ENCODE peak calls at places on chromosomes 7 and 10, in six cellular contexts. J is HCT116, W is sigmoid colon, Q is SK-N-SH, S is HepG2, P is HL-60. U is an unnamed sample.

GRCh38 chr7:108973075-108973474 is 403.4 kb downstream of the DNAJB9 start:
- DNase-seq in J (peak), Q (peak), S (no peak), W (no peak), P (no peak), U (no peak)

GRCh38 chr10:85916999-85917573 is 449.5 kb downstream of the GRID1 start:
- DNase-seq in W (no peak), Q (peak), J (no peak), P (no peak), S (no peak), U (no peak)

GRCh38 chr10:89535185-89536012 is at the start of gene SLC16A12:
- DNase-seq in W (no peak), P (no peak), Q (peak), J (no peak), S (no peak), U (no peak)

GRCh38 chr7:87570178-87570577 is 30.5 kb downstream of the ABCB1 start:
- DNase-seq in W (no peak), Q (no peak), S (no peak), P (no peak), J (peak), U (no peak)

GRCh38 chr7:46695045-46695708 is 774.1 kb upstream of the IGFBP3 start:
- DNase-seq in P (no peak), W (no peak), S (peak), Q (no peak), J (peak), U (peak)

GRCh38 chr10:121027390-121027789 is 176.2 kb downstream of the WDR11 start:
- DNase-seq in Q (peak), P (no peak), J (no peak), W (peak), S (peak), U (no peak)

GRCh38 chr7:103989785-103990775 is 622 bp upstream of the RELN start:
- DNase-seq in P (no peak), S (peak), J (no peak), Q (peak), W (no peak), U (no peak)

GRCh38 chr7:139720705-139721231 is 57.0 kb downstream of the HIPK2 start:
- DNase-seq in W (no peak), Q (no peak), J (no peak), P (no peak), S (no peak), U (peak)

GRCh38 chr7:11130012-11130411 is 156.3 kb downstream of the PHF14 start:
- DNase-seq in W (no peak), S (no peak), P (no peak), Q (no peak), J (no peak), U (no peak)

GRCh38 chr7:41274179-41274578 is 428.7 kb downstream of the INHBA start:
- DNase-seq in P (no peak), J (no peak), S (no peak), Q (no peak), W (no peak), U (no peak)

GRCh38 chr10:34758447-34758996 is 56.6 kb downstream of the PARD3 start:
- DNase-seq in Q (no peak), P (peak), J (peak), W (no peak), S (peak), U (no peak)

GRCh38 chr7:153887756-153888591 is 164.2 kb upstream of the DPP6 start:
- DNase-seq in W (no peak), P (no peak), Q (peak), J (no peak), S (no peak), U (no peak)

GRCh38 chr7:153891990-153892389 is 160.2 kb upstream of the DPP6 start:
- DNase-seq in P (no peak), J (no peak), S (no peak), W (no peak), Q (no peak), U (no peak)

GRCh38 chr7:153886121-153886505 is 166.1 kb upstream of the DPP6 start:
- DNase-seq in Q (no peak), P (no peak), J (no peak), S (no peak), W (no peak), U (no peak)

DNA sequence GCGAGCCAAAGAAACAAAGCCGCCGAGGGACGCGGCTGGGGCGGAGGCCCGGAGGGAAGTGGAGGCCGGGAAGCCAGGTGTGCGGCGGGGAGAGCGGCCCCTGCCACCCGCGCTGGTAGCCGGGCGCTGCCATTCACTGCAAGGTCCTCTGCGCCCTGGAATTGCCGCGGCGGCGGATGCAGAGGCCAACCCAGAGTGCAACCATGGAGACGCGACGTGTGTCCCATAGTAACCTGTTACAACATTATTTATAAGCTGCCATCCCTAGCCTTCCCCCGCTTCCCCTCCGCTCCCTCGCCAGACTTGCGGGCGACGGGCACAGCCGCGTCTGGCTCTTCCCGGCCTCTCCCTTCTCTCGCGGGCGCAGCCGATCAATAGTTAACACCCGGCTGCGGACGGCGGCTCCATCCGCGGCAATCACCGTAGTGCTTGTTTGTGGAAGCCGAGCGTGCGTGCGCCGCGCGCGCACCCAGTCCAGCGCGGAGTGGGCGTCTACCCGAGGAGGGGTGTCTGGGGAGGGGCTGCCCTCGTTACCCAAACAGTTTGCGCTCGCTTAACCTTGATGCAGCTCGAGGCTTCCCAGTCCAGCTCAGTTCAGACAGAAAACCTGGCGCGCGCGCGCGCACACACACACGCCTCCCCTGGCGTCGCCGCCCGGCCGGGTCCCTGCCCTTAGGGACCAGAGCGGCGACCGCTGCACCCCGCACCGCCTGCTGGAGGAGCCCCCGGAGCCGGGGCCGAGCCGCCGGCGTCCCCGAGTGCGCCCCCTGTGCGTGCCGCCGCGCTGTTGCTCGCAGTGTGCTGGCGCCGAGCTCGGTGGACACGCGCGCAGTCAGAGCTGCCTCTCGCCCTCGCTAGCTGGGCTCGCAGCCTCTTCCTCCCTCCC is 165.4 kb upstream of the DPP6 start:
- DNase-seq in Q (peak), P (no peak), W (peak), S (no peak), J (no peak), U (no peak)
- TF ChIP-seq CTCF in Q (no peak), P (no peak), W (no peak), S (no peak), J (no peak), U (peak)

DNA sequence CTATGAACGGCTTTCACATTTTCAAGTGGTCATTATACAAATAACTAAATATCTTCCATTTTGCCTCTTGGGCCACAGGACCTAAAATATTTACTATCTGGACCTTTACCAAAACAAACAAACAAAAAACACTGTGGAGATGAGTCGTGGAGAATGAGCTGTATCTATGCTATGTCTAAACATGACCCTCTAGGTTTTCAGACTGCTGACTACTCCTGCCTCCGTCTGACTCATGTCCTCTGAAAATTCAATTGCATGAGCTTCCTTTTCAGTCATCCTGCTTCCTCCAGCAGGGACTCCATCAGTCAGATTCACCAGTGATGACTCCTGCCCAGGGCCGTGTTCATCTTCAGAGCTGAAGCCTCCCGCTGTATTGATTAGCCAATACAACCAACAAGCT is 96.8 kb downstream of the COL28A1 start:
- DNase-seq in W (no peak), S (peak), J (peak), Q (no peak), P (no peak), U (no peak)
- TF ChIP-seq POLR2AphosphoS5 in W (no peak), S (no peak), J (peak), Q (peak), P (no peak), U (no peak)

GRCh38 chr7:143458263-143458662 is 15.0 kb downstream of the TAS2R60 start:
- DNase-seq in Q (no peak), J (no peak), P (no peak), S (no peak), W (no peak), U (no peak)

GRCh38 chr7:143460585-143460984 is 17.1 kb upstream of the TAS2R41 start:
- DNase-seq in Q (no peak), S (no peak), J (no peak), W (no peak), P (no peak), U (no peak)

GRCh38 chr7:143463556-143463955 is 14.1 kb upstream of the TAS2R41 start:
- DNase-seq in S (no peak), J (no peak), W (no peak), P (no peak), Q (no peak), U (no peak)

GRCh38 chr7:143459359-143459758 is 16.1 kb downstream of the TAS2R60 start:
- DNase-seq in Q (no peak), P (no peak), S (no peak), W (no peak), J (no peak), U (no peak)

DNA sequence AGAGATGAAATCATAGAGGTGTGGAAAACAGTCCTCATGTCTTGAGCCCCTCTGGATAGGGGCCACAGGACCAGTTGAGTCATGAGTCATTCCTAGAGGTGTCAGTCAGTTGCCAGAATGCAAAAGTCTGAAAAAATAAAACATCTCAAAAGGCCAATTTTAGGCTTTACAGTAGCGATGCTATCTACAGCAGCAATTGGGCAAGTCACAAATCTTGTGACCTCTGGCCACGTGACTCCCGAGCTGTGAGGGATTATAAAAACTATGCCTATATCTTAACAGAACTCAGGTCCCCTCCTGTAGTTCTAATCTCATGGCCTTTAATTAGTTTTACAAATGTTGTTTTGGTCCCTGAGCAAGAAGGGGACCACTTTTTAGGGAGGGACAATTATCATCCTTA is 15.6 kb upstream of the TAS2R41 start:
- DNase-seq in S (no peak), W (no peak), Q (no peak), J (no peak), P (no peak), U (no peak)
- H3K4me3 ChIP-seq in S (no peak), W (no peak), Q (no peak), J (no peak), P (no peak), U (no peak)

GRCh38 chr7:44098092-44099068 is 5.8 kb upstream of the AEBP1 start:
- DNase-seq in J (no peak), Q (no peak), P (no peak), W (no peak), S (no peak), U (no peak)

GRCh38 chr7:44101966-44102845 is 1.9 kb upstream of the AEBP1 start:
- DNase-seq in S (no peak), J (no peak), Q (no peak), W (peak), P (no peak), U (no peak)

GRCh38 chr7:44099669-44100068 is 4.5 kb upstream of the AEBP1 start:
- DNase-seq in W (no peak), S (no peak), P (no peak), Q (no peak), J (no peak), U (no peak)

GRCh38 chr7:44101304-44101965 is 2.7 kb upstream of the AEBP1 start:
- DNase-seq in W (no peak), J (no peak), S (no peak), P (no peak), Q (no peak), U (no peak)

DNA sequence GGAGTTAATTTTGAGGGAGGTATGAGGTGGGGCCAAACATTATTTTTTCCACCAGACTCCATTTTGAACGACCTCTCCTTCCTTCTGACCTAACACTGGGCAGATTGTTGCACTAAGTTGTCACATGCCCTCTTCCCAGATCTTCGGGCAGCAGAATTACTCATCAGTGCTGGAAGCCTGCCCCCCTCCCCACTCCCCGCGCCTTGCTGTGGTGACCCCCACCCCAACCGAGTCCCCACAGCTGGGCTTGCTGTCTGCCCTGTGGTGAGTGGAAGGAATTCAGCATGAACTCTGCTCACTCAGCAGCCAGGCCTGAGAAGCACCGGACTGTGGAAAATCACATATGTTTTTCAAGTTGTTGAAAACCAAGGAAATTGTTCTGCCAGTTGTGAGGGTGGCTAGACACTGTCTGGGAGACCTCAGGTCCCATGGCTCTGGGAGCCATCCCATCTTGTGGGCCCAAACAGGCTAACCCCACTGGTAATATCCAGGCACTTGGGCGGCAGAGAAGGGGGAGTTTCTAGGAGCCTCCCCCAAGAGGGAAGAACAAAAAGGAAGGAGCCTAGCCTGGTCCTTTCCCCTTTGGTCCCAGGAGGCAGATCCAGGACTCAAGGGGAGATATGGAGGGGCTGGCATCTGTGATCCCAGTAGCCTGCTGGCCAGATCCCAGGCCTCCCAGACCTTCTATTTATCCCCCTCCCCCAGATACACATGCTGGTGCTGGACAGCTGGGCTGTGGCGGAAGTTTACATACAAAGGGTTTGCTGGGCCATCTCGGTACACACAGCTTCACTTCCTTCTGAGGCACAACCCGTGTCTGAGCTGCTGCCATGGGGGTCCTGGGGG is 3.5 kb upstream of the AEBP1 start:
- DNase-seq in Q (peak), P (no peak), W (peak), J (no peak), S (no peak), U (no peak)
- TF ChIP-seq CTCF in Q (no peak), P (no peak), W (no peak), J (no peak), S (no peak), U (no peak)

DNA sequence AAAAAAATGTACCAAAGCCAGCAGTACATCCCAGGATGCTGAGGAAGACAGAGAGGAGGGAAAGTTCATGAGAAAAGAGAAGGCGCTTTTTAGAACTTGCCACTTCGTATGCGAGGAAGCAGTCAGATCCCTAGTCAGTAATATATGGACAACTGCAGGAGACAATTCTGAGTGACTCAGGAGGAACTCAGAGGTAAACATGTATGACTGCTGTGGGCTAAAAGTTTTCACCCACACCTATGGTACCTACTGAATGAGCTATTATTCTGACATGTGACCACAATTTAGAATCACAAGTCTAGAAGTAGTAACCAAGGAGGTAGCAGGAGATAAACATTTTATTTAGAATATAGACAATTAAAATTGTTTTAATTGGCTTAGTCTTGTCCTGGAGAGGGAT is 126.5 kb downstream of the ICA1 start:
- DNase-seq in P (no peak), J (no peak), Q (no peak), S (no peak), W (no peak), U (no peak)
- TF ChIP-seq POLR2AphosphoS5 in P (no peak), J (no peak), Q (no peak), S (no peak), W (no peak), U (no peak)

GRCh38 chr7:101813414-101814019 is 3.9 kb upstream of the CUX1 start:
- DNase-seq in S (no peak), Q (no peak), P (no peak), J (no peak), W (peak), U (no peak)
- H3K4me3 ChIP-seq in S (no peak), Q (peak), P (peak), J (peak), W (peak), U (peak)

GRCh38 chr10:70303731-70304130 is 19.9 kb upstream of the NPFFR1 start:
- DNase-seq in P (no peak), Q (no peak), W (no peak), S (no peak), J (no peak), U (no peak)
- TF ChIP-seq CTCF in P (no peak), Q (no peak), W (no peak), S (no peak), J (no peak), U (no peak)